ENCODE peak calls at places on chromosomes 2 and 18, in five cellular contexts. M is activated T-cell treated with anti-CD3 and anti-CD28 coated beads, Interleukin-2, amount 50 U/mL, for 1 hour; F is Calu3; H is neural crest cell; Z is AG04450. B is an unnamed sample.

GRCh38 chr2:208006833-208007232 is 18.5 kb downstream of the PLEKHM3 start:
- DNase-seq in M (no peak), F (no peak), H (no peak), Z (no peak), B (no peak)

GRCh38 chr2:179376881-179377280 is 112.2 kb upstream of the SESTD1 start:
- DNase-seq in M (no peak), F (no peak), H (no peak), Z (peak; percentile 26), B (no peak)

GRCh38 chr2:73290049-73290839 is 3.1 kb downstream of the EGR4 start:
- DNase-seq in M (peak; percentile 43), F (peak; percentile 65), H (no peak), Z (no peak), B (peak; percentile 41)

GRCh38 chr2:158569284-158569683 is 112.5 kb downstream of the PKP4 start:
- DNase-seq in M (no peak), F (no peak), H (no peak), Z (no peak), B (no peak)

GRCh38 chr2:43314299-43314927 is 88.0 kb upstream of the ZFP36L2 start:
- DNase-seq in M (no peak), F (no peak), H (no peak), Z (no peak), B (no peak)

GRCh38 chr2:48717826-48718225 is 37.7 kb downstream of the LHCGR start:
- DNase-seq in M (no peak), F (no peak), H (no peak), Z (no peak), B (no peak)

GRCh38 chr18:33051397-33051796 is 278.6 kb upstream of the KLHL14 start:
- DNase-seq in M (no peak), F (peak; percentile 45), H (no peak), Z (no peak), B (peak; percentile 14)

GRCh38 chr2:159399716-159400525 is 113.4 kb upstream of the WDSUB1 start:
- DNase-seq in M (no peak), F (no peak), H (no peak), Z (peak; percentile 6), B (no peak)

GRCh38 chr2:114079366-114080004 is 189.6 kb downstream of the ACTR3 start:
- DNase-seq in M (no peak), F (no peak), H (no peak), Z (no peak), B (no peak)

GRCh38 chr18:50374753-50375391 is at the start of gene SKA1:
- DNase-seq in M (peak; percentile 90), F (peak; percentile 93), H (peak; percentile 90), Z (peak; percentile 79), B (peak; percentile 95)

GRCh38 chr2:95041060-95041823 is 15.7 kb downstream of the MAL start:
- DNase-seq in M (no peak), F (no peak), H (no peak), Z (no peak), B (no peak)

GRCh38 chr2:86556508-86556907 is 6.7 kb downstream of the CHMP3 start:
- DNase-seq in M (no peak), F (no peak), H (no peak), Z (no peak), B (no peak)

GRCh38 chr2:201860541-201861154 is 54.3 kb downstream of the CDK15 start:
- DNase-seq in M (peak; percentile 23), F (peak; percentile 65), H (peak; percentile 57), Z (peak; percentile 83), B (peak; percentile 50)

GRCh38 chr2:181188605-181189004 is 208.2 kb downstream of the UBE2E3 start:
- DNase-seq in M (no peak), F (no peak), H (no peak), Z (no peak), B (no peak)

GRCh38 chr2:100857915-100858314 is 38.0 kb downstream of the NPAS2 start:
- DNase-seq in M (no peak), F (no peak), H (no peak), Z (peak; percentile 62), B (no peak)

GRCh38 chr2:12923907-12924610 is 207.3 kb downstream of the TRIB2 start:
- DNase-seq in M (no peak), F (no peak), H (no peak), Z (no peak), B (no peak)

B was measured in body of pancreas.